ENCODE peak calls at places on chromosome 1, in four cellular contexts. S, U, A and F are unnamed samples.

GRCh38 chr1:104765115-104765514 is 1015.4 kb downstream of the AMY1C start:
- DNase-seq in S (no peak), U (no peak), A (no peak), F (no peak)

GRCh38 chr1:16677552-16678423 is 11.0 kb upstream of the RNU1-3 start:
- DNase-seq in S (peak; percentile 1), U (peak; percentile 73), A (peak; percentile 57), F (peak; percentile 17)

GRCh38 chr1:26305667-26306289 is 658 bp downstream of the UBXN11 start:
- DNase-seq in S (no peak), U (no peak), A (no peak), F (no peak)

GRCh38 chr1:154154534-154155181 is at the start of gene NUP210L:
- DNase-seq in S (no peak), U (no peak), A (no peak), F (no peak)

GRCh38 chr1:22250724-22251123 is 107.8 kb upstream of the WNT4 start:
- DNase-seq in A (peak; percentile 36), S (no peak), U (no peak), F (no peak)

GRCh38 chr1:183234660-183235476 is 48.8 kb downstream of the LAMC2 start:
- DNase-seq in A (peak; percentile 92), U (peak; percentile 98), S (peak; percentile 98), F (peak; percentile 98)

GRCh38 chr1:226308166-226308722 is 720 bp downstream of the LIN9 start:
- DNase-seq in U (peak; percentile 6), A (peak; percentile 7), S (no peak), F (no peak)

GRCh38 chr1:6041432-6042062 is 4.1 kb upstream of the KCNAB2 start:
- DNase-seq in U (no peak), S (no peak), A (peak; percentile 29), F (no peak)

GRCh38 chr1:224300346-224300745 is 29.6 kb downstream of the NVL start:
- DNase-seq in U (peak; percentile 83), A (peak; percentile 80), S (no peak), F (peak; percentile 17)

GRCh38 chr1:167086033-167086432 is 4.1 kb downstream of the GPA33 start:
- DNase-seq in U (no peak), S (no peak), A (no peak), F (no peak)

GRCh38 chr1:193712356-193712755 is 525.9 kb upstream of the B3GALT2 start:
- DNase-seq in S (no peak), U (no peak), A (no peak), F (no peak)

GRCh38 chr1:167095368-167095767 is 1.5 kb downstream of the STYXL2 start:
- DNase-seq in A (no peak), S (peak; percentile 12), U (peak; percentile 65), F (peak; percentile 41)

GRCh38 chr1:207112907-207113306 is 8.9 kb downstream of the C4BPA start:
- DNase-seq in U (no peak), A (no peak), S (no peak), F (no peak)

GRCh38 chr1:188372821-188373220 is 1544.1 kb downstream of the PLA2G4A start:
- DNase-seq in A (no peak), S (no peak), U (no peak), F (no peak)

GRCh38 chr1:16614361-16615252 is 1.2 kb upstream of the NBPF1 start:
- DNase-seq in S (no peak), A (no peak), U (no peak), F (no peak)

GRCh38 chr1:34500451-34500850 is 254.4 kb upstream of the GJB5 start:
- DNase-seq in S (no peak), U (peak; percentile 0), A (peak; percentile 24), F (no peak)

GRCh38 chr1:88802950-88803349 is 88.4 kb downstream of the GTF2B start:
- DNase-seq in A (no peak), S (no peak), U (peak; percentile 60), F (no peak)